ENCODE peak calls at places on chromosomes 1 and 21, in four cellular contexts. One of them, this sample, is unnamed.

GRCh38 chr1:12464627-12465056 is 153.4 kb downstream of the DHRS3 start:
- DNase-seq in neuronal stem cell: no peak
- DNase-seq in upper lobe of right lung: no peak
- DNase-seq in SK-N-SH: no peak
- DNase-seq in this sample: peak; percentile 53

GRCh38 chr1:87985071-87985470 is 656.4 kb downstream of the LMO4 start:
- DNase-seq in neuronal stem cell: no peak
- DNase-seq in upper lobe of right lung: no peak
- DNase-seq in SK-N-SH: no peak
- DNase-seq in this sample: no peak

GRCh38 chr1:17429183-17429582 is 10.3 kb downstream of the RCC2 start:
- DNase-seq in neuronal stem cell: no peak
- DNase-seq in upper lobe of right lung: no peak
- DNase-seq in SK-N-SH: no peak
- DNase-seq in this sample: no peak

GRCh38 chr1:221780175-221780574 is 38.3 kb upstream of the DUSP10 start:
- DNase-seq in neuronal stem cell: no peak
- DNase-seq in upper lobe of right lung: no peak
- DNase-seq in SK-N-SH: no peak
- DNase-seq in this sample: no peak

GRCh38 chr1:154403300-154403943 is 1.7 kb upstream of the IL6R start:
- DNase-seq in neuronal stem cell: no peak
- DNase-seq in upper lobe of right lung: peak; percentile 61
- DNase-seq in SK-N-SH: no peak
- DNase-seq in this sample: no peak

GRCh38 chr1:234779160-234779538 is 169.2 kb upstream of the IRF2BP2 start:
- DNase-seq in neuronal stem cell: no peak
- DNase-seq in upper lobe of right lung: no peak
- DNase-seq in SK-N-SH: no peak
- DNase-seq in this sample: no peak

GRCh38 chr21:41932576-41933258 is 21.1 kb downstream of the C2CD2 start:
- DNase-seq in neuronal stem cell: no peak
- DNase-seq in upper lobe of right lung: no peak
- DNase-seq in SK-N-SH: peak; percentile 75
- DNase-seq in this sample: no peak

GRCh38 chr1:3453891-3454810 is at the start of gene ARHGEF16:
- DNase-seq in neuronal stem cell: peak; percentile 65
- DNase-seq in upper lobe of right lung: peak; percentile 95
- DNase-seq in SK-N-SH: peak; percentile 91
- DNase-seq in this sample: peak; percentile 76

GRCh38 chr1:153429266-153430165 is 13.2 kb downstream of the S100A7A start:
- DNase-seq in neuronal stem cell: no peak
- DNase-seq in upper lobe of right lung: peak; percentile 41
- DNase-seq in SK-N-SH: no peak
- DNase-seq in this sample: no peak

GRCh38 chr1:15620155-15620545 is 2.9 kb downstream of the DDI2 start:
- DNase-seq in neuronal stem cell: no peak
- DNase-seq in upper lobe of right lung: no peak
- DNase-seq in SK-N-SH: no peak
- DNase-seq in this sample: no peak

GRCh38 chr1:172630060-172630818 is 28.7 kb upstream of the FASLG start:
- DNase-seq in neuronal stem cell: no peak
- DNase-seq in upper lobe of right lung: no peak
- DNase-seq in SK-N-SH: no peak
- DNase-seq in this sample: no peak

GRCh38 chr21:45570826-45571601 is 28.8 kb upstream of the SLC19A1 start:
- DNase-seq in neuronal stem cell: no peak
- DNase-seq in upper lobe of right lung: no peak
- DNase-seq in SK-N-SH: peak; percentile 86
- DNase-seq in this sample: no peak

GRCh38 chr1:111716371-111716770 is 22.8 kb downstream of the INKA2 start:
- DNase-seq in neuronal stem cell: no peak
- DNase-seq in upper lobe of right lung: no peak
- DNase-seq in SK-N-SH: no peak
- DNase-seq in this sample: no peak

GRCh38 chr1:209721406-209721805 is 16.8 kb downstream of the HSD11B1 start:
- DNase-seq in neuronal stem cell: no peak
- DNase-seq in upper lobe of right lung: no peak
- DNase-seq in SK-N-SH: no peak
- DNase-seq in this sample: no peak

GRCh38 chr1:23548704-23549143 is 10.6 kb downstream of the ID3 start:
- DNase-seq in neuronal stem cell: no peak
- DNase-seq in upper lobe of right lung: peak; percentile 79
- DNase-seq in SK-N-SH: no peak
- DNase-seq in this sample: peak; percentile 67

GRCh38 chr1:197801111-197801482 is 25.8 kb upstream of the DENND1B start:
- DNase-seq in neuronal stem cell: no peak
- DNase-seq in upper lobe of right lung: no peak
- DNase-seq in SK-N-SH: no peak
- DNase-seq in this sample: no peak

GRCh38 chr1:91487469-91487868 is 13.2 kb upstream of the CDC7 start:
- DNase-seq in neuronal stem cell: no peak
- DNase-seq in upper lobe of right lung: no peak
- DNase-seq in SK-N-SH: no peak
- DNase-seq in this sample: no peak

GRCh38 chr21:32457360-32457840 is 44.9 kb downstream of the EVA1C start:
- DNase-seq in neuronal stem cell: no peak
- DNase-seq in upper lobe of right lung: peak; percentile 74
- DNase-seq in SK-N-SH: peak; percentile 37
- DNase-seq in this sample: peak; percentile 58

GRCh38 chr1:170959385-170959784 is 24.1 kb downstream of the MROH9 start:
- DNase-seq in neuronal stem cell: no peak
- DNase-seq in upper lobe of right lung: no peak
- DNase-seq in SK-N-SH: no peak
- DNase-seq in this sample: no peak

GRCh38 chr1:66443793-66444192 is 90.2 kb upstream of the SGIP1 start:
- DNase-seq in neuronal stem cell: no peak
- DNase-seq in upper lobe of right lung: no peak
- DNase-seq in SK-N-SH: no peak
- DNase-seq in this sample: no peak

GRCh38 chr1:212621830-212622315 is 13.3 kb downstream of the ATF3 start:
- DNase-seq in neuronal stem cell: no peak
- DNase-seq in upper lobe of right lung: no peak
- DNase-seq in SK-N-SH: no peak
- DNase-seq in this sample: no peak

GRCh38 chr1:159853417-159853816 is 9.0 kb downstream of the VSIG8 start:
- DNase-seq in neuronal stem cell: no peak
- DNase-seq in upper lobe of right lung: no peak
- DNase-seq in SK-N-SH: no peak
- DNase-seq in this sample: no peak

GRCh38 chr1:179021873-179022272 is 3.8 kb upstream of the FAM20B start:
- DNase-seq in neuronal stem cell: no peak
- DNase-seq in upper lobe of right lung: no peak
- DNase-seq in SK-N-SH: peak; percentile 35
- DNase-seq in this sample: no peak

GRCh38 chr1:229641306-229641705 is 15.3 kb downstream of the URB2 start:
- DNase-seq in neuronal stem cell: no peak
- DNase-seq in upper lobe of right lung: no peak
- DNase-seq in SK-N-SH: no peak
- DNase-seq in this sample: no peak

GRCh38 chr1:208089151-208089550 is 155.0 kb downstream of the PLXNA2 start:
- DNase-seq in neuronal stem cell: no peak
- DNase-seq in upper lobe of right lung: no peak
- DNase-seq in SK-N-SH: no peak
- DNase-seq in this sample: no peak

GRCh38 chr21:44436958-44437357 is 18.4 kb upstream of the LRRC3 start:
- DNase-seq in neuronal stem cell: no peak
- DNase-seq in upper lobe of right lung: peak; percentile 53
- DNase-seq in SK-N-SH: no peak
- DNase-seq in this sample: no peak

GRCh38 chr1:228825840-228826484 is 90.7 kb downstream of the RHOU start:
- DNase-seq in neuronal stem cell: no peak
- DNase-seq in upper lobe of right lung: no peak
- DNase-seq in SK-N-SH: no peak
- DNase-seq in this sample: no peak

GRCh38 chr1:42947965-42948732 is 10.5 kb downstream of the SLC2A1 start:
- DNase-seq in neuronal stem cell: no peak
- DNase-seq in upper lobe of right lung: no peak
- DNase-seq in SK-N-SH: peak; percentile 46
- DNase-seq in this sample: no peak

GRCh38 chr1:113868387-113869083 is 3.0 kb downstream of the PTPN22 start:
- DNase-seq in neuronal stem cell: no peak
- DNase-seq in upper lobe of right lung: no peak
- DNase-seq in SK-N-SH: no peak
- DNase-seq in this sample: no peak

GRCh38 chr1:113872219-113872934 is 865 bp upstream of the PTPN22 start:
- DNase-seq in neuronal stem cell: no peak
- DNase-seq in upper lobe of right lung: no peak
- DNase-seq in SK-N-SH: no peak
- DNase-seq in this sample: no peak

GRCh38 chr1:113870778-113871177 is 734 bp downstream of the PTPN22 start:
- DNase-seq in neuronal stem cell: no peak
- DNase-seq in upper lobe of right lung: no peak
- DNase-seq in SK-N-SH: no peak
- DNase-seq in this sample: no peak

GRCh38 chr1:113874017-113874879 is 2.7 kb upstream of the PTPN22 start:
- DNase-seq in neuronal stem cell: no peak
- DNase-seq in upper lobe of right lung: no peak
- DNase-seq in SK-N-SH: no peak
- DNase-seq in this sample: no peak

DNA sequence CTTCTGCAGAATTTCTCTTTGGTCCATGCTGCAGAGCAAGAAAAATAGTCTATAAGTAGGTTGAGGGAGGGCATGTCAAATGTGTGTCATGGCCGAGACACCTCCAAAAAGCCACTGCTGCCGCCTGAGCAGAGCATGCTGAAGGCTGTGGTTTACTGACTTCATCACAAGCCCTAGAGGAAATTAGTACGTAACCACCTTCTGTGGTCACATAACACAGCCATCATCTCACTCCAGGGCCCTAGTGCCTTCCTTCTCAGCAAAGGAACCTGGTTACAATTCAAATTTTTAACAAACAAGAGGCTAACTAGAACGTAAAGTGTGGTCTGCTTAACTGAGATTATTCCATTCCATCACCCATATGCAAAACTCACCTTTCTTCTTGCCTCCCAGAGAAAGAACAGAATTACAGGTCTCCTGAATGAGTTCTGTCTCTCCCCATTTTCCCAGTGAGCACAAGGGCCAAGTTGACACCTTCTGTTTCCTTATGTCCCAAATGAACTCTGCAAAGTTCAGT is at the start of gene PTPN22:
- DNase-seq in neuronal stem cell: no peak
- DNase-seq in upper lobe of right lung: peak; percentile 68
- DNase-seq in SK-N-SH: no peak
- DNase-seq in this sample: no peak
- H3K4me3 ChIP-seq in neuronal stem cell: no peak within 1 kb of the TSS
- H3K4me3 ChIP-seq in upper lobe of right lung: peak within 1 kb of the TSS; percentile 40
- H3K4me3 ChIP-seq in SK-N-SH: no peak within 1 kb of the TSS
- H3K4me3 ChIP-seq in this sample: no peak within 1 kb of the TSS

GRCh38 chr1:202577381-202577780 is 132.9 kb downstream of the SYT2 start:
- DNase-seq in neuronal stem cell: no peak
- DNase-seq in upper lobe of right lung: no peak
- DNase-seq in SK-N-SH: no peak
- DNase-seq in this sample: no peak

GRCh38 chr1:202579806-202580205 is 130.4 kb downstream of the SYT2 start:
- DNase-seq in neuronal stem cell: no peak
- DNase-seq in upper lobe of right lung: no peak
- DNase-seq in SK-N-SH: no peak
- DNase-seq in this sample: no peak

GRCh38 chr1:202578001-202578500 is 132.2 kb downstream of the SYT2 start:
- DNase-seq in neuronal stem cell: no peak
- DNase-seq in upper lobe of right lung: no peak
- DNase-seq in SK-N-SH: no peak
- DNase-seq in this sample: no peak

GRCh38 chr1:202576816-202577215 is 133.4 kb downstream of the SYT2 start:
- DNase-seq in neuronal stem cell: no peak
- DNase-seq in upper lobe of right lung: no peak
- DNase-seq in SK-N-SH: no peak
- DNase-seq in this sample: no peak

DNA sequence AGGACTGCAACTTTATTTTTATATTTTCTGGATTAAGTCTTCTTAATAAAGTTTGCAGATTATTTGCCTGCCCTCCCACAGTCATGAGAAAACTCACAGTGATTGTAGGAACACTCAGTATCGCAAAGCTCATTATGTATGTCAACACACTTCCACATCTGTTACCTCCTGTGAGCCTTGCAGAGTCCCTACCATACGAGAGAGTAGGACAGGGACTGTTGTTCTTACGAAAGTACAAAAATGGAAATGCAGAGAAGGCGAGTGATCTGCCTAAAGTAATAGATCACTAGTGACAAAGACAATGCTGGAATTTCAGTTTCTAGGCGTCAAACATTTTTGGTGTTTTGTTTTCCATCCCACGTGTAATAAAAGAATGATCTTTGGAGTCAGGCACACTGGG is 131.7 kb downstream of the SYT2 start:
- DNase-seq in neuronal stem cell: no peak
- DNase-seq in upper lobe of right lung: no peak
- DNase-seq in SK-N-SH: no peak
- DNase-seq in this sample: no peak
- H3K4me1 ChIP-seq in neuronal stem cell: peaks cover 19% of the 10 kb centered on the region
- H3K4me1 ChIP-seq in upper lobe of right lung: peaks cover 33% of the 10 kb centered on the region
- H3K4me1 ChIP-seq in SK-N-SH: peaks cover 62% of the 10 kb centered on the region
- H3K4me1 ChIP-seq in this sample: peaks cover 52% of the 10 kb centered on the region

GRCh38 chr1:236877661-236878060 is 82.6 kb downstream of the MTR start:
- DNase-seq in neuronal stem cell: no peak
- DNase-seq in upper lobe of right lung: no peak
- DNase-seq in SK-N-SH: no peak
- DNase-seq in this sample: no peak

GRCh38 chr1:236875975-236876374 is 80.9 kb downstream of the MTR start:
- DNase-seq in neuronal stem cell: no peak
- DNase-seq in upper lobe of right lung: no peak
- DNase-seq in SK-N-SH: no peak
- DNase-seq in this sample: no peak

DNA sequence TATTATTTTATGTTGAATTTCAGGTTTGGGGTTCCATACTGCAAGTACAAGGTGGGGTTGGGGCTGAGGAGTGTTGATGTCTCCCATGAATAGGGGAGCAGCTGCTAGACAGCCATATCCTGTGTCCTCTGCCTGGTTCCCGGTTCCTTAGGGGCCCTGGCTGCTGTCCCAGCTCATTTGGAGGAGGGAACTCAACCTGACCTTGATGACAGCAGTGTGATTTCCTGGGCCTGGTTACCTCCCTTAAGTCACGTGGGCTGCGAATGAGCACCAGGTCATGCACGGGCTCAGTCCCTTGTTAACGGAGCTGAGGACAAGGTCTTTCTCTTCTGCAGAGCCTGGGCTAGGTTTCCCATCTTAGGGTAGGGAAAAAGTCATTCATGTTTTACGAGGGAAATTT is 85.1 kb downstream of the MTR start:
- DNase-seq in neuronal stem cell: no peak
- DNase-seq in upper lobe of right lung: no peak
- DNase-seq in SK-N-SH: no peak
- DNase-seq in this sample: no peak
- H3K36me3 ChIP-seq in neuronal stem cell: peaks cover 3% of the 10 kb centered on the region
- H3K36me3 ChIP-seq in upper lobe of right lung: peaks cover 47% of the 10 kb centered on the region
- H3K36me3 ChIP-seq in SK-N-SH: peaks cover 58% of the 10 kb centered on the region
- H3K36me3 ChIP-seq in this sample: peaks cover 83% of the 10 kb centered on the region

DNA sequence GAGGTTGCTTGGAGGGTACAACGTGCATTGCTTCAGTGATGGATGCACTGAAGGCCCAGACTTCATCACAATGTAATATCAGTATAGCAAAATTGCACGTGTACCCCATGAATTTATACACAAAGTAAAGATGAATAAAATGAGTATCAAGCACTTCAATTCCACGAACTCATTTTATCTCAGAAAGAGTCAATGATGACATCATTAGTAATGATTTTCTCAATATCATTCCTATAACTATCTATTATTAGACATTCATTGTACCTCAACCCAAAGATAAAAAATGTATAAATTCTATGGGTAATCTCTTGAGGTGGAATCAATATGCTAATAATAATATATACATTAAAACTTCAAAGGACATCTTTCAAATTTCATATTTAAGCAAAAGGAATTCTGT is 208.4 kb downstream of the COL11A1 start:
- DNase-seq in neuronal stem cell: no peak
- DNase-seq in upper lobe of right lung: no peak
- DNase-seq in SK-N-SH: no peak
- DNase-seq in this sample: no peak
- H3K4me3 ChIP-seq in neuronal stem cell: no peak overlapping the region
- H3K4me3 ChIP-seq in upper lobe of right lung: no peak overlapping the region
- H3K4me3 ChIP-seq in SK-N-SH: no peak overlapping the region
- H3K4me3 ChIP-seq in this sample: no peak overlapping the region

This sample was measured in psoas muscle.